ENCODE peak calls at places on chromosomes 11 and 22, in four cellular contexts. T is activated CD4-positive, alpha-beta T cell treated with anti-CD3 and anti-CD28 coated beads for 1 hour; J is posterior vena cava; R is activated CD4-positive, alpha-beta memory T cell treated with anti-CD3 and anti-CD28 coated beads, Interleukin-2, amount 10 ng/mL, durations not matched to agents 7 days and 5 days. F is an unnamed sample.

GRCh38 chr11:44136176-44136945 is 40.9 kb downstream of the EXT2 start:
- DNase-seq in R (no peak), J (no peak), T (no peak), F (no peak)

GRCh38 chr22:44753189-44754042 is 1.0 kb downstream of the ARHGAP8 start:
- DNase-seq in T (no peak), J (no peak), R (no peak), F (no peak)

GRCh38 chr11:2947744-2948143 is 18.5 kb upstream of the PHLDA2 start:
- DNase-seq in R (no peak), J (no peak), T (no peak), F (no peak)

GRCh38 chr11:122025757-122026156 is 90.3 kb downstream of the BLID start:
- DNase-seq in R (no peak), T (no peak), J (no peak), F (no peak)

GRCh38 chr11:123235117-123235686 is 40.2 kb upstream of the CLMP start:
- DNase-seq in T (peak; percentile 33), J (peak; percentile 86), R (peak; percentile 40), F (no peak)

GRCh38 chr11:81869337-81870065 is 864.2 kb downstream of the FAM181B start:
- DNase-seq in T (peak; percentile 36), R (peak; percentile 94), J (no peak), F (no peak)

GRCh38 chr11:126477526-126478275 is 122.2 kb downstream of the ST3GAL4 start:
- DNase-seq in J (no peak), T (no peak), R (peak; percentile 45), F (no peak)

GRCh38 chr11:21229224-21229623 is 559.8 kb downstream of the NELL1 start:
- DNase-seq in T (no peak), J (no peak), R (no peak), F (no peak)

GRCh38 chr11:70404244-70404643 is 5.9 kb downstream of the CTTN start:
- DNase-seq in J (no peak), R (no peak), T (no peak), F (no peak)

GRCh38 chr11:15055620-15056356 is 17.6 kb upstream of the CALCB start:
- DNase-seq in J (no peak), T (no peak), R (no peak), F (no peak)

GRCh38 chr11:35619030-35619753 is 932 bp downstream of the FJX1 start:
- DNase-seq in T (no peak), J (peak; percentile 81), R (no peak), F (peak; percentile 26)

GRCh38 chr11:33135216-33135615 is 26.1 kb downstream of the CSTF3 start:
- DNase-seq in R (no peak), T (no peak), J (no peak), F (no peak)

GRCh38 chr11:61065955-61066638 is 36.2 kb upstream of the CD5 start:
- DNase-seq in R (peak; percentile 62), T (no peak), J (no peak), F (no peak)

GRCh38 chr11:116786966-116787365 is 857 bp downstream of the ZPR1 start:
- DNase-seq in J (no peak), T (no peak), R (no peak), F (no peak)

GRCh38 chr11:73164803-73165542 is 22.9 kb upstream of the FCHSD2 start:
- DNase-seq in T (no peak), R (no peak), J (peak; percentile 26), F (no peak)

GRCh38 chr22:19478466-19479357 is at the start of gene UFD1:
- DNase-seq in R (peak; percentile 85), J (peak; percentile 94), T (peak; percentile 65), F (peak; percentile 98)

GRCh38 chr22:33504941-33505647 is 415.2 kb downstream of the LARGE1 start:
- DNase-seq in R (no peak), J (no peak), T (no peak), F (no peak)

GRCh38 chr22:39312410-39312809 is 7.0 kb downstream of the RPL3 start:
- DNase-seq in J (no peak), T (no peak), R (no peak), F (no peak)

GRCh38 chr11:29780756-29781155 is 236.1 kb downstream of the KCNA4 start:
- DNase-seq in J (peak; percentile 46), T (no peak), R (no peak), F (no peak)

GRCh38 chr11:124863826-124864165 is 1.4 kb upstream of the ROBO3 start:
- DNase-seq in R (no peak), T (no peak), J (peak; percentile 72), F (no peak)

GRCh38 chr22:35445933-35446332 is 46.0 kb downstream of the MCM5 start:
- DNase-seq in R (no peak), T (no peak), J (no peak), F (no peak)

GRCh38 chr22:46064966-46065666 is 85.2 kb upstream of the PPARA start:
- DNase-seq in T (no peak), R (no peak), J (peak; percentile 15), F (no peak)

GRCh38 chr22:50086526-50086925 is 1.3 kb upstream of the MLC1 start:
- DNase-seq in T (no peak), J (no peak), R (no peak), F (no peak)

GRCh38 chr11:13114566-13115465 is 105.7 kb downstream of the RASSF10 start:
- DNase-seq in R (no peak), J (no peak), T (no peak), F (no peak)

GRCh38 chr11:113398669-113399430 is 11.3 kb downstream of the ANKK1 start:
- DNase-seq in J (no peak), R (no peak), T (no peak), F (no peak)

GRCh38 chr11:67354314-67355022 is 1.1 kb upstream of the POLD4 start:
- DNase-seq in T (no peak), J (peak; percentile 93), R (no peak), F (no peak)

GRCh38 chr22:30705710-30706651 is 11.3 kb downstream of the OSBP2 start:
- DNase-seq in R (peak; percentile 45), T (no peak), J (no peak), F (no peak)

GRCh38 chr11:78033040-78033439 is 10.0 kb upstream of the KCTD14 start:
- DNase-seq in J (no peak), T (no peak), R (no peak), F (no peak)